ENCODE peak calls at places on chromosome 21, in four cellular contexts. K is PC-3, E is heart left ventricle, B is heart right ventricle. G is an unnamed sample. For H3K9me3, the result is how much of the 10 kb centered on the place peaks cover.

GRCh38 chr21:28598214-28598613 is 394.5 kb downstream of the LTN1 start:
- DNase-seq in E (no peak), K (no peak), B (no peak), G (no peak)

GRCh38 chr21:31553926-31554325 is 105.6 kb upstream of the SOD1 start:
- DNase-seq in E (no peak), K (no peak), B (no peak), G (no peak)

GRCh38 chr21:38989745-38990423 is 184.2 kb downstream of the ETS2 start:
- DNase-seq in E (no peak), B (no peak), K (peak), G (no peak)

GRCh38 chr21:38244885-38245869 is 11.6 kb upstream of the KCNJ15 start:
- DNase-seq in K (peak), B (no peak), E (no peak), G (no peak)

GRCh38 chr21:36803801-36804452 is 105.0 kb downstream of the SIM2 start:
- DNase-seq in E (no peak), K (no peak), B (no peak), G (peak)

GRCh38 chr21:31557956-31558838 is 101.3 kb upstream of the SOD1 start:
- DNase-seq in B (no peak), E (no peak), K (peak), G (no peak)

GRCh38 chr21:38383411-38384245 is 114.6 kb downstream of the ERG start:
- DNase-seq in K (no peak), B (no peak), E (no peak), G (no peak)

GRCh38 chr21:35113064-35113463 is 64.0 kb upstream of the RUNX1 start:
- DNase-seq in K (peak), B (no peak), E (no peak), G (no peak)

GRCh38 chr21:39525129-39525528 is 73.4 kb downstream of the SH3BGR start:
- DNase-seq in K (no peak), E (no peak), B (no peak), G (no peak)

GRCh38 chr21:31611445-31611844 is 48.0 kb upstream of the SOD1 start:
- DNase-seq in E (no peak), B (no peak), K (no peak), G (no peak)

GRCh38 chr21:32350981-32351380 is 41.8 kb downstream of the URB1 start:
- DNase-seq in B (no peak), K (no peak), E (no peak), G (no peak)

GRCh38 chr21:32834825-32835224 is 63.3 kb upstream of the PAXBP1 start:
- DNase-seq in B (no peak), K (no peak), E (no peak), G (no peak)

GRCh38 chr21:26748066-26748465 is 97.1 kb downstream of the ADAMTS1 start:
- DNase-seq in K (no peak), B (no peak), E (no peak), G (no peak)

GRCh38 chr21:26800001-26800400 is 45.2 kb downstream of the ADAMTS1 start:
- DNase-seq in K (no peak), B (no peak), E (no peak), G (no peak)

GRCh38 chr21:37536616-37537278 is 170.2 kb downstream of the DYRK1A start:
- DNase-seq in K (no peak), E (no peak), B (no peak), G (no peak)

GRCh38 chr21:19529031-19529430 is 1125.4 kb upstream of the TMPRSS15 start:
- DNase-seq in E (no peak), K (no peak), B (no peak), G (no peak)

GRCh38 chr21:30042443-30042842 is 102.6 kb upstream of the GRIK1 start:
- DNase-seq in B (no peak), K (no peak), E (no peak), G (no peak)

GRCh38 chr21:29230541-29231275 is 68.0 kb upstream of the BACH1 start:
- DNase-seq in B (no peak), K (no peak), E (no peak), G (no peak)

GRCh38 chr21:26835027-26835713 is 10.0 kb downstream of the ADAMTS1 start:
- DNase-seq in K (peak), E (no peak), B (no peak), G (no peak)

GRCh38 chr21:37565530-37566223 is 199.1 kb downstream of the DYRK1A start:
- DNase-seq in K (no peak), B (no peak), E (no peak), G (no peak)

GRCh38 chr21:35989185-35989735 is 71.1 kb downstream of the SETD4 start:
- DNase-seq in B (no peak), E (no peak), K (no peak), G (peak)

GRCh38 chr21:38333290-38334272 is 76.8 kb downstream of the KCNJ15 start:
- DNase-seq in E (no peak), K (no peak), B (peak), G (no peak)

GRCh38 chr21:27040738-27041137 is 73.8 kb upstream of the ADAMTS5 start:
- DNase-seq in B (no peak), K (peak), E (no peak), G (no peak)

GRCh38 chr21:38982096-38982495 is 176.4 kb downstream of the ETS2 start:
- DNase-seq in E (no peak), K (no peak), B (no peak), G (no peak)

DNA sequence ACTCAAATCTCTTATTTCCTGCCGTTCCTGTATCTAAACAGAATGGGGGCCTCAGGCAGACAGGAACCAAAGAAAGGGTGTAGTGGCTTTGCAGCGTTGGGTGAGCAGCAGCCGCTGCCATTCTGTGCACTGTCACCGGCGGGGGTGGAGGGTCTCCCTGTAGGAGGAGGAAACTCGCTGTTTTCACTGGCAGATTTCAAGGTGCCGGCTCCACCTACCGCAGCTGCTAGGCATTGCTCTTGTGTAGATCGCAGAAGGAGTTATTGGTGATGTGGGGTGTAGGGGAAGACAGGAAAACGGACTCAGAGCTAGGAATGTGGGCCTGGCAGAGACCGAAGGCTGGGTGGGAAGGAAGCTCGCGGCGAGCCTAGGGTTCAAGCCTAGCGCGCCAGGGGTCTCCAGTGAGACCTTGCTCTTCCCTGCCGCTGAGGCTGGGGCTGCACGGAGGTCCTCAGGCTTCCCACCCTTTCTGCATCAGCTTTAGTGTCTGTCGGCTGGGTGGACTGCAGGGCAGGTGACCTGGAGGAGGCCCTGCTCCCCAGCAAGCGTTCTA is 20.8 kb downstream of the ATP5PO start:
- DNase-seq in B (peak), E (peak), K (peak), G (peak)
- TF ChIP-seq CTCF in B (peak), E (peak), K (peak), G (peak)

GRCh38 chr21:25139390-25139789 is 467.9 kb downstream of the MRPL39 start:
- DNase-seq in E (no peak), K (no peak), B (no peak), G (no peak)
- H3K9me3 ChIP-seq in E (under half), K (under half), B (under half), G (under half)

GRCh38 chr21:21690068-21690665 is 692.0 kb downstream of the NCAM2 start:
- DNase-seq in B (no peak), E (no peak), K (no peak), G (no peak)

GRCh38 chr21:21688877-21689276 is 690.7 kb downstream of the NCAM2 start:
- DNase-seq in K (peak), B (peak), E (peak), G (no peak)
- TF ChIP-seq CTCF in K (peak), B (no peak), E (no peak), G (no peak)

GRCh38 chr21:15522148-15522547 is 207.6 kb upstream of the USP25 start:
- DNase-seq in E (no peak), K (no peak), B (no peak), G (no peak)

GRCh38 chr21:15520811-15521643 is 208.8 kb upstream of the USP25 start:
- DNase-seq in B (no peak), E (no peak), K (peak), G (no peak)

GRCh38 chr21:15524855-15525254 is 204.9 kb upstream of the USP25 start:
- DNase-seq in K (no peak), E (no peak), B (no peak), G (no peak)

GRCh38 chr21:15517394-15517793 is 212.4 kb upstream of the USP25 start:
- DNase-seq in E (no peak), B (no peak), K (no peak), G (no peak)

GRCh38 chr21:15521644-15522001 is 208.2 kb upstream of the USP25 start:
- DNase-seq in B (no peak), E (no peak), K (no peak), G (no peak)
- H3K9me3 ChIP-seq in B (under half), E (under half), K (under half), G (under half)

DNA sequence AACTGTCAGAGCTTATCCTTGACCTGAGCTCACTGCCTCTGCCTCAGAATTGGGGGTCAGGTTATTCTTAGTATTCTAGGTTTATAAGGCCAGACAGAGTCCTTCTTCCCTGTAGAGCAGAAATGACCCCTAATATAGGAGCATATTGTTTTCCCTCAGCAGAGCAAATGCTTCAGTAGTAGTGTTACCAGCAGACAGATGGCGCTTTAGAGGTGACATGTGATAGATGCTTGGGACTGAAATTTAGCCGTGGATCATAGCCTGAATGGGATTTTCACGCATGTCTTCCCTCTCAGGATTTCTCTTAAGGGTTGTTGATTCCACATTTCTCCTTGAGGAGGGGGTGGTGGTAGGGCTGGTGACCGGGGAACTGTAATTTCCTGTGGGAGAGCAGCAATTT is 24.5 kb downstream of the ADARB1 start:
- DNase-seq in K (peak), B (no peak), E (no peak), G (no peak)
- TF ChIP-seq CTCF in K (peak), B (no peak), E (peak), G (peak)

DNA sequence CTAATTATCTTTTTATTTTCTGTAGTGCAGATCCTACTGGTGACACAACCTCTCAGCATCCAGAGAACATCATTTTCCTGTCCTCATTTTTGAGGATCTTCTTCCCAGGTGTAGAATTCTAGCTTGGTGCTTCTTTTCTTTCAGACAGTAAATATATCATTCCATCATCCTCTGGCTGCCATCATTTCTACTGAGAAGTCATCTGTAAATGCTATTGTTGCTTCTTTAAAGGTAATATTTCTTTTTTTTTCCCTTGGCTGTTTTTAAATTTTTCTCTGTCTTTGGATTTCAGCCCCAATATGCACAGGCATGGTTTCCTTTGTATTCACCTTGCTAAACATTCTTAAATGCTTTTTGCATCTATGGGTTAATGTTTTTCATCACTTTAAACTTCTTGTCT is 3.3 kb upstream of the KRTAP10-9 start:
- DNase-seq in E (no peak), K (no peak), B (no peak), G (no peak)
- H3K9me3 ChIP-seq in E (under half), K (under half), B (under half), G (under half)

GRCh38 chr21:42716074-42716473 is 62.7 kb downstream of the PDE9A start:
- DNase-seq in E (no peak), K (no peak), B (no peak), G (no peak)

GRCh38 chr21:42706765-42707164 is 53.3 kb downstream of the PDE9A start:
- DNase-seq in B (no peak), E (no peak), K (no peak), G (no peak)

GRCh38 chr21:42707207-42707830 is 53.9 kb downstream of the PDE9A start:
- DNase-seq in B (no peak), E (no peak), K (no peak), G (no peak)

GRCh38 chr21:42705746-42706374 is 52.4 kb downstream of the PDE9A start:
- DNase-seq in E (no peak), K (no peak), B (no peak), G (no peak)

DNA sequence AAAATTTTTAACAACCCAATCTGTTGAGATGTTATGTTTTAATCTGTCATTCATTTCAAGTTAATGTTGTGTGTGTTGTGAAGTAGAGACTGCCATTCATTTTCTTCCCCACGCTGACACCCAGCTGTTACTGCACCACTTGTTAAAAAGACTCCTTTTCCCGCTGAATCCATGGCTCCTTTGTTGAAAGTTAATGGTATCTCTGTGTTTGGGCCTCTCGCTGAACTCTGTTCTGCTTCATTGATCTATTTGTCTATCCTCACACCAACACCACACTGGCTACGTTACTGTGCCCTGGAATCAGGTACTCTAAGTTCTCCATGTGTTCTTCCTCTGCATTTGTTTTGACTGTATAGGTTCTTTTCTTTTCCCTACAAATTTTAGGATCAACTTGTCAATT is 58.2 kb downstream of the PDE9A start:
- DNase-seq in B (no peak), E (no peak), K (no peak), G (no peak)
- TF ChIP-seq CTCF in B (no peak), E (no peak), K (no peak), G (no peak)

GRCh38 chr21:46088189-46088588 is 9.7 kb upstream of the COL6A2 start:
- DNase-seq in B (no peak), K (no peak), E (no peak), G (no peak)
- H3K9me3 ChIP-seq in B (under half), K (under half), E (under half), G (under half)

DNA sequence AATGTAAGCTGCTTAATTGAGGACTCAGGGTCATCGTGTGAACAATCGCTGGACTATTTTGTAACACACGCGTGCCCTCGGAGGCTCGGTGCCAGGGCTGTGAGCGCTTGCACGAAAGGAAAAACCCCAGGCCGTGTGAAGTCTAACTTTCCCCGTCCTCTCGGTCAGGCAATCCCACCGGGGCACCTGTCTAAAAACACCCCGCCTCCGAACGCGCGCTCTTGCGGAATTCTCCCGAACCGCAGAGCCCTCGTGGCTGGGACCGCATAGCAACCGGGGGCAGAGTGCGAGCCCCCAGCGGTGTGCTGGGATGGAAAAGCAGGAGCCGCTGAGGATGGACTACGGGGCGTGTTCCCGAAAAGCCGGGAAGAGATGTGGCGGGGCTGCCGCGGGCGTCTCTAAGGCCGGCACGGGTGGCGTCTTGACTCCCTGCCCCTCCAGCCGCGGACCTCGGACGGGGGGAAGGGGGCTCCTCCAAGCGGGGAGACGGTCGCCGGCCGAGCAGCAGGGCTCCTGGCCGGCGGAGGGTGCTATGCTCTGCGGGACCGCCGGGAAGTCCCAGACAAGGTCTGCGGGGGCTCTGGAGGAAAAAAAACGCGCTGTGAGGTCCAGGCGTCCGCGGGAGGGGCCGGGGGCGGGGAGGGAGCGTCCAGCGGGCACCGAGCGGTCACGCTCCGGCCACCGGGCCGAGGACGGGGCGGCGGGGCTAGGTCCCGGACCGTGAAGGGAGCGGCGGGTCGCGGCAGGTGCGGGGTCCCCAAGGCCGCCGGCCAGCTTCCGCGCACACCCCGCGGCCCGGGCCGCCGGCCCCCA is 936 bp downstream of the ZBTB21 start:
- DNase-seq in E (peak), B (peak), K (peak), G (no peak)
- TF ChIP-seq CTCF in E (no peak), B (no peak), K (no peak), G (peak)